ENCODE peak calls at places on chromosomes 16 and 17, in seven cellular contexts. Q is GM12878, H is transverse colon, R is IMR-90, Z is stomach, I is Peyer's patch, U is esophagus squamous epithelium. Y is an unnamed sample.

GRCh38 chr16:55349867-55350266 is 25.9 kb downstream of the IRX6 start:
- DNase-seq in I (no peak), Q (no peak), Z (no peak), R (no peak), H (no peak), U (no peak), Y (no peak)

GRCh38 chr16:74623214-74623842 is 16.4 kb upstream of the GLG1 start:
- DNase-seq in Q (no peak), Z (peak), I (no peak), H (no peak), U (no peak), R (peak), Y (no peak)

GRCh38 chr17:17078832-17079231 is 36.6 kb downstream of the MPRIP start:
- DNase-seq in H (peak), U (no peak), Q (no peak), R (no peak), I (peak), Z (no peak), Y (no peak)

GRCh38 chr17:251531-251930 is 70.1 kb upstream of the DOC2B start:
- DNase-seq in R (no peak), Z (no peak), I (no peak), Q (no peak), U (no peak), H (peak), Y (no peak)

GRCh38 chr17:50165066-50165465 is 739 bp upstream of the SGCA start:
- DNase-seq in U (no peak), Q (no peak), H (no peak), R (no peak), Z (no peak), I (no peak), Y (no peak)

GRCh38 chr17:496761-497586 is 144.4 kb upstream of the RPH3AL start:
- DNase-seq in Q (no peak), Z (no peak), R (peak), U (no peak), I (no peak), H (no peak), Y (no peak)

GRCh38 chr17:48610282-48611211 is at the start of gene HOXB7:
- DNase-seq in U (no peak), R (peak), Z (peak), H (peak), I (peak), Q (no peak), Y (no peak)

GRCh38 chr16:1082952-1083675 is 10.6 kb downstream of the SSTR5 start:
- DNase-seq in U (no peak), H (no peak), Q (no peak), I (no peak), Z (no peak), R (no peak), Y (no peak)

GRCh38 chr16:67653131-67654068 is 6.7 kb downstream of the ACD start:
- DNase-seq in Z (no peak), Q (no peak), R (no peak), I (no peak), H (no peak), U (no peak), Y (no peak)

GRCh38 chr17:18921912-18922451 is 30.0 kb upstream of the SLC5A10 start:
- DNase-seq in H (peak), I (no peak), Z (no peak), R (peak), Q (peak), U (no peak), Y (no peak)

GRCh38 chr16:80670170-80670865 is 129.5 kb downstream of the DYNLRB2 start:
- DNase-seq in Q (no peak), H (no peak), Z (no peak), R (no peak), I (no peak), U (no peak), Y (no peak)

GRCh38 chr17:30095507-30096244 is 20.9 kb upstream of the NSRP1 start:
- DNase-seq in U (no peak), Z (no peak), I (no peak), R (peak), H (no peak), Q (peak), Y (peak)

GRCh38 chr16:12000032-12000431 is 23.5 kb downstream of the SNX29 start:
- DNase-seq in Z (no peak), U (no peak), H (no peak), Q (no peak), R (no peak), I (no peak), Y (no peak)

GRCh38 chr17:50100921-50101345 is 5.8 kb downstream of the PDK2 start:
- DNase-seq in Z (no peak), R (peak), I (no peak), H (no peak), Q (no peak), U (no peak), Y (no peak)

GRCh38 chr16:67943619-67944503 is at the start of gene LCAT:
- DNase-seq in R (no peak), I (no peak), U (no peak), Q (no peak), Z (peak), H (peak), Y (no peak)

GRCh38 chr17:73430848-73431247 is 119.0 kb upstream of the CDC42EP4 start:
- DNase-seq in Z (no peak), U (no peak), I (no peak), R (no peak), Q (no peak), H (no peak), Y (no peak)

GRCh38 chr17:38881600-38882191 is 11.8 kb downstream of the LASP1 start:
- DNase-seq in Q (no peak), I (no peak), H (peak), Z (peak), R (peak), U (no peak), Y (no peak)

GRCh38 chr17:37064166-37064565 is 115.4 kb downstream of the AATF start:
- DNase-seq in R (no peak), Q (no peak), U (no peak), Z (peak), H (no peak), I (no peak), Y (no peak)

GRCh38 chr17:28467456-28468025 is 5.9 kb upstream of the SLC13A2 start:
- DNase-seq in U (no peak), I (no peak), Q (no peak), H (no peak), R (peak), Z (no peak), Y (no peak)

GRCh38 chr16:79154081-79154480 is 446.5 kb downstream of the MAF start:
- DNase-seq in Z (no peak), H (no peak), U (no peak), R (no peak), Q (no peak), I (no peak), Y (no peak)

GRCh38 chr17:6994118-6994598 is 1.7 kb upstream of the ALOX12 start:
- DNase-seq in Q (no peak), Z (no peak), H (no peak), R (no peak), U (no peak), I (no peak), Y (no peak)

GRCh38 chr16:10971560-10971961 is 27.2 kb downstream of the CLEC16A start:
- DNase-seq in R (peak), H (peak), Q (no peak), U (no peak), Z (no peak), I (no peak), Y (no peak)

GRCh38 chr16:46830417-46830901 is 521 bp downstream of the C16orf87 start:
- DNase-seq in R (no peak), U (no peak), H (peak), Q (no peak), I (no peak), Z (peak), Y (no peak)

GRCh38 chr17:37605813-37606505 is 3.3 kb downstream of the SYNRG start:
- DNase-seq in R (no peak), H (peak), U (no peak), Q (no peak), Z (no peak), I (no peak), Y (no peak)

GRCh38 chr17:8253801-8254200 is 4.7 kb downstream of the PFAS start:
- DNase-seq in I (peak), U (no peak), Z (no peak), Q (no peak), R (no peak), H (no peak), Y (no peak)

GRCh38 chr17:40364121-40364861 is at the start of gene GJD3:
- DNase-seq in I (no peak), U (no peak), Q (no peak), Z (no peak), H (no peak), R (no peak), Y (no peak)

GRCh38 chr17:50258647-50259483 is 15.4 kb upstream of the TMEM92 start:
- DNase-seq in R (peak), I (no peak), Q (no peak), Z (no peak), U (no peak), H (no peak), Y (no peak)

GRCh38 chr17:1365445-1366039 is 34.5 kb downstream of the YWHAE start:
- DNase-seq in Q (peak), I (no peak), R (peak), Z (peak), H (peak), U (no peak), Y (peak)

GRCh38 chr17:40548491-40548981 is 16.7 kb downstream of the CCR7 start:
- DNase-seq in Q (no peak), I (no peak), H (no peak), U (no peak), Z (peak), R (no peak), Y (no peak)

GRCh38 chr17:44444735-44445105 is 55.3 kb upstream of the ITGA2B start:
- DNase-seq in I (no peak), U (no peak), Z (no peak), R (peak), Q (no peak), H (no peak), Y (no peak)

GRCh38 chr17:8964801-8965393 is 610 bp downstream of the PIK3R5 start:
- DNase-seq in Z (no peak), Q (no peak), I (no peak), R (no peak), H (no peak), U (no peak), Y (no peak)

GRCh38 chr17:69048634-69049033 is 12.1 kb downstream of the ABCA9 start:
- DNase-seq in I (no peak), U (no peak), Z (no peak), Q (no peak), R (no peak), H (no peak), Y (no peak)

GRCh38 chr16:57525761-57526160 is 10.6 kb downstream of the CCDC102A start:
- DNase-seq in U (no peak), R (no peak), H (no peak), I (peak), Q (no peak), Z (no peak), Y (no peak)

GRCh38 chr17:64178011-64178825 is 48.3 kb upstream of the ERN1 start:
- DNase-seq in R (peak), I (no peak), H (no peak), U (no peak), Q (no peak), Z (peak), Y (no peak)

GRCh38 chr17:77465358-77466041 is 324.7 kb downstream of the SEC14L1 start:
- DNase-seq in U (peak), I (no peak), R (peak), Z (peak), Q (peak), H (peak), Y (peak)

GRCh38 chr16:88306860-88307545 is 75.8 kb upstream of the ZNF469 start:
- DNase-seq in U (no peak), Z (no peak), Q (no peak), I (no peak), R (peak), H (no peak), Y (peak)

GRCh38 chr16:12412252-12412651 is 391.4 kb downstream of the CPPED1 start:
- DNase-seq in Z (no peak), R (no peak), H (no peak), Q (no peak), I (no peak), U (no peak), Y (no peak)

GRCh38 chr16:76634847-76635697 is 357.9 kb downstream of the CNTNAP4 start:
- DNase-seq in H (no peak), Q (no peak), U (no peak), I (no peak), R (no peak), Z (no peak), Y (no peak)
- TF ChIP-seq POLR2A in H (no peak), Q (no peak), U (no peak), I (no peak), R (no peak), Z (no peak), Y (no peak)

GRCh38 chr16:29820271-29820701 is at the start of gene MVP:
- DNase-seq in H (peak), U (no peak), I (peak), R (peak), Q (no peak), Z (peak), Y (no peak)
- TF ChIP-seq POLR2A in H (peak), U (no peak), I (peak), R (no peak), Q (peak), Z (no peak), Y (peak)

DNA sequence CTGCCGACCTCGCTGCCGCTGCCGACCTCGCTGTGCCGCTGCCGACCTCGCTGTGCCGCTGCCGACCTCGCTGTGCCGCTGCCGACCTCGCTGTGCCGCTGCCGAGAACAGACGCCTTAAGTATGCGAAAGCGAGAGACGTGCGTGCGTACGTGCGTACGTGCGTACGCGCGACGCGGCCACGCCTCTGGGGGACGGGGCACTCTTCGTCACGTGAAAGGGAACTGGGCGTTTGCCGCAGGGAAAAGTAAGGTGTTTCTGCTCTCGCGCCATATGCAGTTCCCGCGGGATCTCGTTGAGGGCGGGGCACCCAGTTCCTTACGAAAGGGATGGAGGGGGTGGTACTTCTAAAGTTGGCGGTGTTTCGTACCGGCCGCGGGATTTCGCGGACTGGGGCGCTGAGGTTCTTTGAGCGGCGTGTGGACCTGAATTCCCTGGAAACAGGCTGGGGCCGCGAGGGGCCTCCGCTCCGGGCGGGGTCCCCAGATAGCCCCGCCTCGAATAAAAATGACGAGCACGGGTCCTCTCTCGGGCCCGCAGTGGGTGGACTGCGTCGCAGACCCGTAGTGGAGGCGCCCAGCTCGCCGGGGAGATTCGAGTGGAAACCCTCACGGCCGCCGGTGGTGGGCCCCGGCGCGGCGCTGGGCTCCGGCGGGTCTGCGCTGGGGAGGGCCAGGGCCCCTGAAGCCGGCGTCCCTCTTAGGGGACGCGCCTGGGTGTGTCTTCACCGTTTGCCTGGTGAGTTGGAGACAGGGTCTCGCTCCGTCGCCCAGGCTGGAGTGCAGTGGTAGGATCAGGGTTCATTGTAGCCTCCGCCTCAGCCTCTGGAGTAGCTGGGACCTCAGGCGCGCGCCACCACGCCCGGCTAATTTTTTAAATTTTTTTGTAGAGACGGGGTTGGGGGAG is at the start of gene EIF4A3:
- DNase-seq in R (peak), I (peak), Q (peak), Z (peak), H (peak), U (peak), Y (peak)
- TF ChIP-seq POLR2A in R (peak), I (peak), Q (peak), Z (no peak), H (peak), U (peak), Y (no peak)

GRCh38 chr16:50745940-50746339 is 4.1 kb downstream of the CYLD start:
- DNase-seq in R (no peak), Z (no peak), U (no peak), Q (no peak), H (no peak), I (no peak), Y (no peak)
- TF ChIP-seq POLR2A in R (no peak), Z (no peak), U (no peak), Q (no peak), H (no peak), I (no peak), Y (no peak)

GRCh38 chr17:65865715-65866425 is 304.4 kb upstream of the AXIN2 start:
- DNase-seq in Q (no peak), R (no peak), Z (no peak), U (no peak), H (no peak), I (no peak), Y (no peak)
- TF ChIP-seq POLR2A in Q (no peak), R (no peak), Z (no peak), U (no peak), H (no peak), I (no peak), Y (no peak)

GRCh38 chr17:47251421-47251940 is 2.1 kb upstream of the ITGB3 start:
- DNase-seq in Q (no peak), U (no peak), H (no peak), I (no peak), Z (no peak), R (no peak), Y (no peak)

GRCh38 chr17:47254403-47254943 is 846 bp downstream of the ITGB3 start:
- DNase-seq in I (no peak), H (no peak), R (no peak), U (no peak), Z (no peak), Q (no peak), Y (no peak)

GRCh38 chr17:47252209-47252608 is 1.4 kb upstream of the ITGB3 start:
- DNase-seq in Q (no peak), U (no peak), I (no peak), Z (no peak), H (no peak), R (no peak), Y (no peak)

GRCh38 chr17:47252766-47253512 is 688 bp upstream of the ITGB3 start:
- DNase-seq in U (no peak), R (no peak), Q (no peak), H (no peak), I (no peak), Z (no peak), Y (no peak)

GRCh38 chr17:47253541-47254402 is at the start of gene ITGB3:
- DNase-seq in Q (no peak), U (no peak), I (peak), Z (peak), H (peak), R (peak), Y (peak)
- TF ChIP-seq POLR2A in Q (peak), U (no peak), I (peak), Z (no peak), H (peak), R (peak), Y (no peak)

GRCh38 chr17:81244358-81245023 is 5.4 kb downstream of the NDUFAF8 start:
- DNase-seq in H (no peak), Q (no peak), U (no peak), I (no peak), Z (no peak), R (no peak), Y (no peak)
- TF ChIP-seq POLR2A in H (no peak), Q (peak), U (no peak), I (no peak), Z (no peak), R (no peak), Y (no peak)

GRCh38 chr17:3048727-3049471 is 14.5 kb downstream of the OR1D5 start:
- DNase-seq in Z (peak), Q (peak), R (peak), H (peak), I (peak), U (peak), Y (peak)
- TF ChIP-seq POLR2A in Z (no peak), Q (peak), R (no peak), H (peak), I (no peak), U (no peak), Y (peak)

GRCh38 chr17:14604920-14605599 is 304.2 kb downstream of the HS3ST3B1 start:
- DNase-seq in Q (no peak), R (no peak), U (peak), I (no peak), H (peak), Z (no peak), Y (no peak)
- TF ChIP-seq POLR2A in Q (no peak), R (no peak), U (no peak), I (no peak), H (no peak), Z (no peak), Y (no peak)

Y was measured in H54.